ENCODE peak calls at places on chromosomes 2 and 18, in six cellular contexts. Z is PC-3, L is Karpas-422, K is K562, H is astrocyte, E is HepG2. R is an unnamed sample.

GRCh38 chr2:31256611-31257382 is 22.8 kb downstream of the EHD3 start:
- DNase-seq in Z (no peak), L (peak; percentile 85), K (no peak), H (no peak), E (no peak), R (no peak)

GRCh38 chr2:30768708-30769580 is 38.3 kb downstream of the CAPN13 start:
- DNase-seq in Z (no peak), L (no peak), K (no peak), H (no peak), E (no peak), R (no peak)

GRCh38 chr2:12389354-12390045 is 327.2 kb upstream of the TRIB2 start:
- DNase-seq in Z (peak; percentile 66), L (no peak), K (no peak), H (peak; percentile 8), E (no peak), R (no peak)

GRCh38 chr2:127737892-127738291 is 36.6 kb downstream of the SFT2D3 start:
- DNase-seq in Z (no peak), L (no peak), K (no peak), H (no peak), E (no peak), R (no peak)

GRCh38 chr2:28340312-28341202 is 52.1 kb upstream of the FOSL2 start:
- DNase-seq in Z (no peak), L (no peak), K (no peak), H (no peak), E (no peak), R (no peak)

GRCh38 chr2:214856116-214856515 is 46.6 kb upstream of the BARD1 start:
- DNase-seq in Z (no peak), L (no peak), K (no peak), H (peak; percentile 60), E (no peak), R (no peak)

GRCh38 chr2:32688511-32688910 is 60.7 kb downstream of the TTC27 start:
- DNase-seq in Z (peak; percentile 25), L (no peak), K (no peak), H (peak; percentile 89), E (no peak), R (no peak)

GRCh38 chr18:38654966-38655365 is 1089.4 kb upstream of the CELF4 start:
- DNase-seq in Z (no peak), L (no peak), K (no peak), H (no peak), E (no peak), R (no peak)

GRCh38 chr2:21890041-21890440 is 766.3 kb downstream of the TDRD15 start:
- DNase-seq in Z (no peak), L (no peak), K (no peak), H (no peak), E (peak; percentile 11), R (no peak)

GRCh38 chr2:14634885-14635871 is 2.7 kb downstream of the LRATD1 start:
- DNase-seq in Z (peak; percentile 82), L (no peak), K (peak; percentile 19), H (peak; percentile 60), E (no peak), R (peak; percentile 89)
- H3K9ac ChIP-seq in Z (peak overlapping the region; percentile 85), L (no peak overlapping the region), K (peak overlapping the region; percentile 86), H (peak overlapping the region; percentile 75), E (no peak overlapping the region), R (peak overlapping the region; percentile 99)

GRCh38 chr2:233338969-233339368 is 15.3 kb upstream of the DGKD start:
- DNase-seq in Z (no peak), L (no peak), K (no peak), H (no peak), E (no peak), R (no peak)
- H3K27ac ChIP-seq in Z (no peak overlapping the region), L (no peak overlapping the region), K (no peak overlapping the region), H (no peak overlapping the region), E (no peak overlapping the region), R (no peak overlapping the region)

DNA sequence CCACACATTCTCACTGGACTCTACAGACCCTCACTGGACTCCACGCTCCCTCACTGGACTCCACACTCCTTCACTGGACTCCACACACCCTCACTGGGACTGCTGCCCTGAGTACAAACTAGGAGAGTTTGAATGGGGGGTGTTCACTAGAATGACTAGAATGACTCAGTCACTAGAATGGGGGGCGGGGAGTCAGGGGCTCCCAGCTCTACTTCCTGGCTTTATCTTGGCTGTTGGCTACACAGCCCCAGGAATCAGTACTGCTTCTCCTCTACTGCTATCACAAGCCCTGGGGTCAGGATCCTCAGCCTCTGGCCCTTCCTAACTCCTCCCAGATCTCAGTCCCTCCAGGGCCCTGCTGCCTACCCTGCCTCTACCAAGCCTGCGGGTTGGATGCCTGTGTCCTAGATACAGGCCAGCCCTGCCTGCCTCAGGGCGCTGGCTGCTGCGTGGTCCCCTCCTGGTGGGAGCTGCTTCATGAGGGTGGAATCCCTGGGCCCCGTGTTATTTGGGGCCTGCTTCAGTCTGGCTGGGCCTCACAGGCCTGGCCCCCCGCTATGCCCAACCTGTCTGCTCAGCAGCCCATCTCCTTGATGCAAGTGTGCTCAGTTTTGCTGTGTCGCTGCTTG is 7.8 kb downstream of the PTMA start:
- DNase-seq in Z (no peak), L (peak; percentile 64), K (peak; percentile 25), H (no peak), E (no peak), R (no peak)
- H3K4me1 ChIP-seq in Z (peaks cover 30% of the 10 kb centered on the region), L (peaks cover 42% of the 10 kb centered on the region), K (peaks cover 46% of the 10 kb centered on the region), H (peaks cover 51% of the 10 kb centered on the region), E (peaks cover 68% of the 10 kb centered on the region), R (peaks cover 13% of the 10 kb centered on the region)

DNA sequence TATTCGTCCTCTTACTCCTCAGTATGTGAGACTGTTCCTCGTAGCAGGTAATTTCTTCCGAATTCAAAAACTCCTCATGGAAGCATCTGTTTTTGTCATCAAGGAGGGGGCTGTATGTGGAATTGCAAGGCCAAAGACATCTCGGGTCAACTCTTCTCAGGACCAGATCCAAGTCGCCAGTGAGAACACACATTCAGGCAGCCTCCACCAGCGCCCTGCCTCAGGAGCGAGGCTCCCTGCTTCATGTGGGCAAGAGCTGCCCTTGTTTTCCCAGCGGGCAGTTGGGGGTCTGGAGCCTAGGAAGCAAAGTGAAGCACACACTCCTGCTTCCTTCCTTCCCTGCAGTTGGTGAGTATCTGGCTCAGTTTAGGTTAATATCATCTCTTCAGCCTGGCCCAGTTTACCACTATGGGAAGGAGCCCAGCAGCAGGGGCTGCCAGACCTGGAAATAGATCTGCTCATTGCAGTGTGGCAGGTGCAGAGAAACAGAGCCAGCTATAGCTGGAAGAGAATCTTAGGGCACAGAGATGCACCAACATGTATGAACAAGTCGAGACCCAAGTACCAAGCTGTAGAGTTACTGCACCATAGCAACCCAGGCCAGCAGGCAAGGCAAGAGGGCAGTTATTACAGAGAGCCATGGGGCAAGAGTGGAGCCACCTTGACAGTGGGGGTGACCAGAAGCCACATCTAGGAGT is 25.3 kb downstream of the TMEM127 start:
- DNase-seq in Z (no peak), L (no peak), K (no peak), H (no peak), E (no peak), R (no peak)
- H3K9ac ChIP-seq in Z (no peak overlapping the region), L (peak overlapping the region; percentile 43), K (no peak overlapping the region), H (no peak overlapping the region), E (no peak overlapping the region), R (no peak overlapping the region)

DNA sequence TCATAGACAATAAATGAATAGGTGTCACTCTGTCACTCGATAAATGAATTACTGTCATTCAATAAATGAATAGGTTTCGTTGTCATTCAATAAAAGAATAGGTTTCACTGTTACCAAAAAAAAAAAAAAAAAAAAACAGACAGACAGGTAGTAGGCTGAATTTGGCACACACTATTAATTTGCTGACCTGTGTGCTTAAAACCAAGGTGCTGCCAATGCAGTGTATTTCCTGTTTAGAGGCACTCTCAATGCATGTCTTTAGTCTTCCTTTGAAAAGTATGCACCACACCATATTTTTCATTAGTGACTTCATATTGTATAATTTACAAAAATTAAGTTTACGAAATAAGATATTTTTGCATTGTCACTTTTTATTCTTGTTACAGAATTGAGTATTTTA is 16.2 kb downstream of the ANKRD62 start:
- DNase-seq in Z (no peak), L (no peak), K (no peak), H (no peak), E (no peak), R (no peak)
- H3K27ac ChIP-seq in Z (no peak overlapping the region), L (no peak overlapping the region), K (no peak overlapping the region), H (no peak overlapping the region), E (no peak overlapping the region), R (no peak overlapping the region)

GRCh38 chr2:113895819-113896563 is 6.1 kb downstream of the ACTR3 start:
- DNase-seq in Z (no peak), L (no peak), K (no peak), H (no peak), E (no peak), R (no peak)
- H3K4me1 ChIP-seq in Z (peaks cover 56% of the 10 kb centered on the region), L (peaks cover 95% of the 10 kb centered on the region), K (peaks cover 19% of the 10 kb centered on the region), H (peaks cover 42% of the 10 kb centered on the region), E (peaks cover 91% of the 10 kb centered on the region), R (peaks cover 31% of the 10 kb centered on the region)

GRCh38 chr2:240465268-240465764 is 29.9 kb downstream of the GPC1 start:
- DNase-seq in Z (no peak), L (no peak), K (no peak), H (no peak), E (no peak), R (peak; percentile 14)

GRCh38 chr2:240463274-240463865 is 27.9 kb downstream of the GPC1 start:
- DNase-seq in Z (no peak), L (no peak), K (no peak), H (no peak), E (no peak), R (peak; percentile 12)

GRCh38 chr2:240462704-240463273 is 27.3 kb downstream of the GPC1 start:
- DNase-seq in Z (no peak), L (no peak), K (no peak), H (no peak), E (no peak), R (no peak)

GRCh38 chr2:240464514-240465241 is 29.2 kb downstream of the GPC1 start:
- DNase-seq in Z (no peak), L (no peak), K (no peak), H (no peak), E (no peak), R (peak; percentile 13)

GRCh38 chr2:240463866-240464481 is 28.5 kb downstream of the GPC1 start:
- DNase-seq in Z (no peak), L (no peak), K (no peak), H (no peak), E (no peak), R (peak; percentile 13)
- H3K9ac ChIP-seq in Z (no peak overlapping the region), L (no peak overlapping the region), K (no peak overlapping the region), H (no peak overlapping the region), E (no peak overlapping the region), R (no peak overlapping the region)

DNA sequence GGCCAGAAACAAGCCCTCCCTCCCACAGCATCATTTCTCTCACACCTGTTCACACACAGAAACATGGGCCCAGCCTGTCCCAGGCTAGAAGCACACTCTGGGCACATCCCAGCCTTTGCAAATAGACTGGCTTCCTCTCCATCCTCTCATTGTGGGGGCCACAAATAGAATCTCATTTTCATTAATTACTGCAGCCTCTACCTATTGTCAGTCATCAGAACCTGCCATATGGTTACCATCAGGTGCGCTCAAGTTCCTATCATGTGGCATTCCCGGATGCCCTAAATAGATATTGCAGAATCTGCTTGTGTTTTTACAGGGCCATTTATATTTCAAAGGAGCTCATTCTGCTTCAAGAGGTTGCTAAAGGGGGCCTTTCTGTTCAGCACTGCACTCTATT is 460.7 kb downstream of the BCL11A start:
- DNase-seq in Z (no peak), L (no peak), K (no peak), H (no peak), E (no peak), R (no peak)
- H3K27ac ChIP-seq in Z (no peak overlapping the region), L (no peak overlapping the region), K (no peak overlapping the region), H (no peak overlapping the region), E (no peak overlapping the region), R (no peak overlapping the region)

R was measured in colonic mucosa.